ENCODE peak calls at places on chromosome 9, in nine cellular contexts. W, N, I, Z, Y, T, R, V and X are unnamed samples.

GRCh38 chr9:16704096-16704488 is 166.4 kb downstream of the BNC2 start:
- DNase-seq in W (no peak), N (no peak), I (no peak), Z (no peak), Y (no peak), T (no peak), R (no peak), V (no peak), X (no peak)

GRCh38 chr9:115593587-115594091 is 475.7 kb upstream of the TNC start:
- DNase-seq in W (peak; percentile 45), N (no peak), I (peak; percentile 79), Z (peak; percentile 53), Y (peak; percentile 68), T (no peak), R (peak; percentile 1), V (peak; percentile 36), X (peak; percentile 68)

GRCh38 chr9:77063645-77064285 is 44.3 kb downstream of the FOXB2 start:
- DNase-seq in W (no peak), N (no peak), I (peak; percentile 83), Z (no peak), Y (peak; percentile 50), T (no peak), R (no peak), V (peak; percentile 1), X (peak; percentile 33)

GRCh38 chr9:77453857-77454647 is 194.1 kb downstream of the GNA14 start:
- DNase-seq in W (peak; percentile 2), N (no peak), I (no peak), Z (no peak), Y (no peak), T (no peak), R (peak; percentile 22), V (no peak), X (no peak)

GRCh38 chr9:127974002-127974768 is 6.6 kb downstream of the EEIG1 start:
- DNase-seq in W (peak; percentile 48), N (no peak), I (no peak), Z (no peak), Y (no peak), T (no peak), R (no peak), V (no peak), X (no peak)

GRCh38 chr9:23492126-23493002 is 333.7 kb downstream of the ELAVL2 start:
- DNase-seq in W (peak; percentile 32), N (no peak), I (no peak), Z (peak; percentile 53), Y (peak; percentile 30), T (no peak), R (no peak), V (peak; percentile 49), X (peak; percentile 42)

GRCh38 chr9:32698706-32699277 is 63.3 kb upstream of the TAF1L start:
- DNase-seq in W (no peak), N (no peak), I (no peak), Z (no peak), Y (no peak), T (no peak), R (no peak), V (no peak), X (peak; percentile 42)

GRCh38 chr9:76371901-76372300 is 22.3 kb downstream of the RFK start:
- DNase-seq in W (no peak), N (no peak), I (peak; percentile 75), Z (no peak), Y (peak; percentile 63), T (no peak), R (no peak), V (no peak), X (no peak)

GRCh38 chr9:94780516-94780950 is 54.0 kb downstream of the AOPEP start:
- DNase-seq in W (no peak), N (no peak), I (no peak), Z (no peak), Y (no peak), T (no peak), R (no peak), V (no peak), X (no peak)

GRCh38 chr9:37602817-37603216 is 10.4 kb upstream of the TOMM5 start:
- DNase-seq in W (no peak), N (no peak), I (no peak), Z (no peak), Y (no peak), T (no peak), R (no peak), V (no peak), X (peak; percentile 84)

GRCh38 chr9:72363908-72364678 is 915 bp downstream of the ZFAND5 start:
- DNase-seq in W (peak; percentile 23), N (peak; percentile 38), I (peak; percentile 66), Z (peak; percentile 47), Y (peak; percentile 68), T (peak; percentile 54), R (peak; percentile 85), V (no peak), X (peak; percentile 64)

GRCh38 chr9:3441197-3441816 is 84.5 kb downstream of the RFX3 start:
- DNase-seq in W (peak; percentile 65), N (peak; percentile 5), I (peak; percentile 66), Z (peak; percentile 25), Y (peak; percentile 86), T (peak; percentile 6), R (peak; percentile 68), V (no peak), X (peak; percentile 12)

GRCh38 chr9:135920973-135921585 is 13.7 kb upstream of the CAMSAP1 start:
- DNase-seq in W (no peak), N (no peak), I (no peak), Z (no peak), Y (no peak), T (no peak), R (no peak), V (no peak), X (no peak)

GRCh38 chr9:88056876-88057275 is 81.4 kb downstream of the SPATA31C2 start:
- DNase-seq in W (no peak), N (no peak), I (peak; percentile 51), Z (no peak), Y (peak; percentile 30), T (no peak), R (no peak), V (no peak), X (no peak)

GRCh38 chr9:98330831-98331230 is 75.4 kb upstream of the TBC1D2 start:
- DNase-seq in W (no peak), N (no peak), I (peak; percentile 85), Z (no peak), Y (peak; percentile 44), T (no peak), R (no peak), V (no peak), X (no peak)

GRCh38 chr9:102362463-102363138 is 624.2 kb upstream of the GRIN3A start:
- DNase-seq in W (no peak), N (no peak), I (no peak), Z (no peak), Y (no peak), T (no peak), R (no peak), V (no peak), X (no peak)